ENCODE peak calls at places on chromosomes 13 and 19, in four cellular contexts. One of them, this sample, is unnamed.

GRCh38 chr13:76741624-76742023 is 144.6 kb downstream of the KCTD12 start:
- DNase-seq in mesothelial cell of epicardium: no peak
- DNase-seq in glutamatergic neuron: no peak
- DNase-seq in brain microvascular endothelial cell: no peak
- DNase-seq in this sample: no peak

GRCh38 chr19:38913958-38914357 is 2.0 kb upstream of the CCER2 start:
- DNase-seq in mesothelial cell of epicardium: no peak
- DNase-seq in glutamatergic neuron: no peak
- DNase-seq in brain microvascular endothelial cell: no peak
- DNase-seq in this sample: no peak

GRCh38 chr19:2122982-2123381 is 26.3 kb downstream of the IZUMO4 start:
- DNase-seq in mesothelial cell of epicardium: no peak
- DNase-seq in glutamatergic neuron: no peak
- DNase-seq in brain microvascular endothelial cell: no peak
- DNase-seq in this sample: no peak

GRCh38 chr19:48400018-48400742 is 6.7 kb downstream of the GRIN2D start:
- DNase-seq in mesothelial cell of epicardium: no peak
- DNase-seq in glutamatergic neuron: peak
- DNase-seq in brain microvascular endothelial cell: peak
- DNase-seq in this sample: peak

GRCh38 chr19:10142701-10143375 is 23.1 kb upstream of the EIF3G start:
- DNase-seq in mesothelial cell of epicardium: no peak
- DNase-seq in glutamatergic neuron: no peak
- DNase-seq in brain microvascular endothelial cell: no peak
- DNase-seq in this sample: no peak

GRCh38 chr13:106010836-106011235 is 524.6 kb downstream of the EFNB2 start:
- DNase-seq in mesothelial cell of epicardium: no peak
- DNase-seq in glutamatergic neuron: no peak
- DNase-seq in brain microvascular endothelial cell: no peak
- DNase-seq in this sample: no peak

GRCh38 chr19:3094638-3095374 is 644 bp downstream of the GNA11 start:
- DNase-seq in mesothelial cell of epicardium: no peak
- DNase-seq in glutamatergic neuron: no peak
- DNase-seq in brain microvascular endothelial cell: no peak
- DNase-seq in this sample: peak

GRCh38 chr13:75871059-75871458 is 234.9 kb downstream of the LMO7 start:
- DNase-seq in mesothelial cell of epicardium: no peak
- DNase-seq in glutamatergic neuron: no peak
- DNase-seq in brain microvascular endothelial cell: no peak
- DNase-seq in this sample: no peak

GRCh38 chr19:8504171-8504570 is 1.7 kb upstream of the PRAM1 start:
- DNase-seq in mesothelial cell of epicardium: no peak
- DNase-seq in glutamatergic neuron: no peak
- DNase-seq in brain microvascular endothelial cell: no peak
- DNase-seq in this sample: no peak

GRCh38 chr13:101301053-101301452 is 115.3 kb downstream of the NALCN start:
- DNase-seq in mesothelial cell of epicardium: no peak
- DNase-seq in glutamatergic neuron: no peak
- DNase-seq in brain microvascular endothelial cell: no peak
- DNase-seq in this sample: no peak

GRCh38 chr19:38634757-38635482 is 12.5 kb upstream of the ACTN4 start:
- DNase-seq in mesothelial cell of epicardium: peak
- DNase-seq in glutamatergic neuron: peak
- DNase-seq in brain microvascular endothelial cell: peak
- DNase-seq in this sample: peak

GRCh38 chr13:66359910-66360552 is 870.1 kb downstream of the PCDH9 start:
- DNase-seq in mesothelial cell of epicardium: no peak
- DNase-seq in glutamatergic neuron: no peak
- DNase-seq in brain microvascular endothelial cell: no peak
- DNase-seq in this sample: no peak

GRCh38 chr13:102642475-102642874 is 45.7 kb downstream of the TPP2 start:
- DNase-seq in mesothelial cell of epicardium: no peak
- DNase-seq in glutamatergic neuron: no peak
- DNase-seq in brain microvascular endothelial cell: no peak
- DNase-seq in this sample: no peak

GRCh38 chr13:95784891-95785290 is 108.0 kb downstream of the DNAJC3 start:
- DNase-seq in mesothelial cell of epicardium: no peak
- DNase-seq in glutamatergic neuron: no peak
- DNase-seq in brain microvascular endothelial cell: peak
- DNase-seq in this sample: no peak

GRCh38 chr19:40365613-40366401 is 17.3 kb downstream of the PLD3 start:
- DNase-seq in mesothelial cell of epicardium: peak
- DNase-seq in glutamatergic neuron: peak
- DNase-seq in brain microvascular endothelial cell: peak
- DNase-seq in this sample: peak

GRCh38 chr13:64471916-64472315 is 2758.2 kb downstream of the PCDH9 start:
- DNase-seq in mesothelial cell of epicardium: no peak
- DNase-seq in glutamatergic neuron: no peak
- DNase-seq in brain microvascular endothelial cell: no peak
- DNase-seq in this sample: no peak
- TF ChIP-seq CTCF in mesothelial cell of epicardium: peak
- TF ChIP-seq CTCF in glutamatergic neuron: no peak
- TF ChIP-seq CTCF in brain microvascular endothelial cell: peak
- TF ChIP-seq CTCF in this sample: no peak

GRCh38 chr13:98019186-98019585 is 65.7 kb downstream of the IPO5 start:
- DNase-seq in mesothelial cell of epicardium: no peak
- DNase-seq in glutamatergic neuron: no peak
- DNase-seq in brain microvascular endothelial cell: no peak
- DNase-seq in this sample: no peak
- TF ChIP-seq CTCF in mesothelial cell of epicardium: no peak
- TF ChIP-seq CTCF in glutamatergic neuron: no peak
- TF ChIP-seq CTCF in brain microvascular endothelial cell: no peak
- TF ChIP-seq CTCF in this sample: no peak

DNA sequence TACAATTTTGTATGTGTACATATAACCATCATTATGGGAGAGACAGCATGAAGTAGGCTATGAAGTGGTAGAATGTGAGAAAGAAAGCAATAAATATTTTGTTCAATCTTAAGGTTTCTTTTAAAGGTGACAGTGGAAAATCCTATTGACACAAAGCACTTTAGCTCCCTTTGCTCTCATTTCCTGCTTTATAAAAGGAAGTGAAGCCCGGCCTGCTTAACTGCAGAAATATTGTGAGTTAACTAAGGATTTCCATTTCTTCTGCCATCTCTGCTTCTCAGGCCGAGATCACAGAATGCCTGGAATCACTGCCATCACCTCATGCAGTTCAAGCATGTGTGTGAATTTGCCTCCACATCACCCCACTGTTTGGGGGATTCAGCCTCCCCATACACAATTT is 83.5 kb downstream of the FRY start:
- DNase-seq in mesothelial cell of epicardium: no peak
- DNase-seq in glutamatergic neuron: no peak
- DNase-seq in brain microvascular endothelial cell: no peak
- DNase-seq in this sample: no peak
- TF ChIP-seq CTCF in mesothelial cell of epicardium: no peak
- TF ChIP-seq CTCF in glutamatergic neuron: no peak
- TF ChIP-seq CTCF in brain microvascular endothelial cell: no peak
- TF ChIP-seq CTCF in this sample: no peak

DNA sequence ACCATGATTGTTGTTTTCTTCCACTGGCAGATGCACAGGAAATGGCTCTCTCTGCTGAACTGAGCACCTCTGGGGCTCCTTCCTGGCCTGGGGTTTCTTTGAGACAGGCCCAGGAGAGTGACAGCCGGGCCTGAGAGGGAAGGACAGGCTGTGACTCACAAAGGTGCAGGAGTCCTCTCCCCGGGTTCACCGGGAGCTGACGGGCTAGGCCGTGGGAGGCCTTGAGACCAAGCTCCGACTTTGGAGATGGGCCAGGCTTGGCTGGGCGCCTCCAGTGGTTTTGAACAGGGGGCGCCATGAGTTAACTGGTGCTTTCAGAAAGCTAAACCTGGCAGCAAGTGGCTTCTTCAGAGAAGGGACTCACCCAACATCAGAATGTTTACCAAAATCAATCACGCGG is 143.4 kb downstream of the URI1 start:
- DNase-seq in mesothelial cell of epicardium: no peak
- DNase-seq in glutamatergic neuron: no peak
- DNase-seq in brain microvascular endothelial cell: no peak
- DNase-seq in this sample: no peak
- TF ChIP-seq CTCF in mesothelial cell of epicardium: no peak
- TF ChIP-seq CTCF in glutamatergic neuron: no peak
- TF ChIP-seq CTCF in brain microvascular endothelial cell: no peak
- TF ChIP-seq CTCF in this sample: no peak

GRCh38 chr19:6354098-6354674 is 7.1 kb upstream of the CLPP start:
- DNase-seq in mesothelial cell of epicardium: no peak
- DNase-seq in glutamatergic neuron: no peak
- DNase-seq in brain microvascular endothelial cell: no peak
- DNase-seq in this sample: no peak
- TF ChIP-seq CTCF in mesothelial cell of epicardium: peak
- TF ChIP-seq CTCF in glutamatergic neuron: no peak
- TF ChIP-seq CTCF in brain microvascular endothelial cell: peak
- TF ChIP-seq CTCF in this sample: no peak

DNA sequence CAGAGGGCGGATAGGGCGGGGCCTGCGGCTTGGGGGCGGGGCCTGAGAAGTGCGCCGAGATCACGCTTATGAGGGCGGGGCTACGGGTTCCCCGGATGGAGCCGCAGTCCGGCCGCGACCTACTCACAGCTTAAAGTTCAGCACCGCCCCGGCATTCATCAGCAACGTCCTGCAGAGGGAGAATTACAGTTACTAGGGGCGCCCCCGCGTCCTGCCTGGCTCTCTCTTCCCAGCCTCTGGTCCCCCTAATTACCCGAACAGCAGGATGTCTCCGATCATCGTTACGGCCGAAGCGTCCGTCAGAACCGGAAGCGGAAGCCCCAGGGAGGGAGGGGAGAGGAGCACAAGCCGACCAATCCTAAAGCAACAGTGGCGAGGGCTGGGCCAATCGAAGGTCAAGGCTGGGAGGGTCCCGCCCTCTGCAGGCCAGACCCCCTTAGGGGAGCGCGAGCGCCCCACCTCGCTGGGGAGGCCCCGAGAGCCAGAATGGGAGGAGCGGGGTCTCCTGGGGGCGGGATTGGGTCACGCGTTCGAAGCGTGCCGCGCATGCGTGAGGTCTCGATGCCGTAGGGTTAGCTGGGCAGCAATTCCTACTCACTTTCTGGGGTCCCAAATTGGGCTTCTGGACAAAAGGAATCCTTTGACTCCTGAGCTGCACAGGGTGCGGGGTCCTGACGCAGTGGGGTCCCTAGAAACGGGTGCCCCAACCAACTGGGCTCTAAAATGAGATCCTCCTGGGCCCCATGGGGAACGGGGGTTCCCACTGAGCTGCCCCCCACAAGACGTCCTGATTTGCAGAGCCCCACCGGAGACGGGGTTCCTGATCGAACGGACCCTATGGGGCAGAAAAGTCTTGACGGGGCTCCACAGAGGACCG is at the start of gene SMIM7:
- DNase-seq in mesothelial cell of epicardium: peak
- DNase-seq in glutamatergic neuron: peak
- DNase-seq in brain microvascular endothelial cell: peak
- DNase-seq in this sample: peak
- TF ChIP-seq CTCF in mesothelial cell of epicardium: no peak
- TF ChIP-seq CTCF in glutamatergic neuron: peak
- TF ChIP-seq CTCF in brain microvascular endothelial cell: peak
- TF ChIP-seq CTCF in this sample: no peak

GRCh38 chr13:57633141-57633949 is 1.8 kb downstream of the PCDH17 start:
- DNase-seq in mesothelial cell of epicardium: peak
- DNase-seq in glutamatergic neuron: peak
- DNase-seq in brain microvascular endothelial cell: no peak
- DNase-seq in this sample: peak
- TF ChIP-seq CTCF in mesothelial cell of epicardium: peak
- TF ChIP-seq CTCF in glutamatergic neuron: peak
- TF ChIP-seq CTCF in brain microvascular endothelial cell: peak
- TF ChIP-seq CTCF in this sample: peak

GRCh38 chr13:53839461-53839860 is 810.8 kb downstream of the OLFM4 start:
- DNase-seq in mesothelial cell of epicardium: no peak
- DNase-seq in glutamatergic neuron: no peak
- DNase-seq in brain microvascular endothelial cell: no peak
- DNase-seq in this sample: no peak
- TF ChIP-seq CTCF in mesothelial cell of epicardium: no peak
- TF ChIP-seq CTCF in glutamatergic neuron: no peak
- TF ChIP-seq CTCF in brain microvascular endothelial cell: no peak
- TF ChIP-seq CTCF in this sample: no peak